ENCODE peak calls at places on chromosomes 2 and 18, in five cellular contexts. Z is Calu3, M is NCI-H226, O is NCI-H1694 treated with DMSO at 0.1 percent for 48 hours, F is GOT3. S is an unnamed sample.

GRCh38 chr2:23661276-23662050 is 265.5 kb downstream of the ATAD2B start:
- DNase-seq in Z (no peak), M (no peak), O (no peak), F (no peak), S (no peak)

GRCh38 chr2:242027676-242028450 is 158.3 kb downstream of the RTP5 start:
- DNase-seq in Z (no peak), M (no peak), O (no peak), F (no peak), S (no peak)

GRCh38 chr2:229996320-229996719 is 72.4 kb downstream of the SLC16A14 start:
- DNase-seq in Z (no peak), M (no peak), O (no peak), F (no peak), S (no peak)

GRCh38 chr18:62200121-62200914 is 13.3 kb downstream of the RELCH start:
- DNase-seq in Z (no peak), M (no peak), O (no peak), F (no peak), S (no peak)

GRCh38 chr2:133976659-133977058 is 277.2 kb upstream of the MGAT5 start:
- DNase-seq in Z (no peak), M (no peak), O (no peak), F (no peak), S (no peak)

GRCh38 chr2:199465988-199466703 is 8.4 kb upstream of the SATB2 start:
- DNase-seq in Z (no peak), M (no peak), O (no peak), F (no peak), S (no peak)

GRCh38 chr2:65630643-65631042 is 198.2 kb upstream of the SPRED2 start:
- DNase-seq in Z (no peak), M (peak; percentile 93), O (no peak), F (no peak), S (peak; percentile 91)

GRCh38 chr2:231877533-231878456 is 48.4 kb downstream of the NPPC start:
- DNase-seq in Z (peak; percentile 62), M (peak; percentile 42), O (no peak), F (no peak), S (peak; percentile 95)

GRCh38 chr2:55961318-55961911 is 37.8 kb upstream of the EFEMP1 start:
- DNase-seq in Z (peak; percentile 23), M (peak; percentile 34), O (peak; percentile 26), F (no peak), S (no peak)

GRCh38 chr2:10909050-10909995 is 2.4 kb upstream of the KCNF1 start:
- DNase-seq in Z (peak; percentile 34), M (no peak), O (peak; percentile 94), F (no peak), S (no peak)

GRCh38 chr2:132415256-132416079 is 1.1 kb upstream of the GPR39 start:
- DNase-seq in Z (peak; percentile 54), M (no peak), O (peak; percentile 58), F (no peak), S (no peak)

GRCh38 chr2:127621981-127622431 is 23.9 kb upstream of the GPR17 start:
- DNase-seq in Z (no peak), M (no peak), O (no peak), F (no peak), S (no peak)

GRCh38 chr18:51739044-51739666 is 541.7 kb upstream of the MEX3C start:
- DNase-seq in Z (no peak), M (no peak), O (no peak), F (no peak), S (no peak)

GRCh38 chr2:26542676-26543505 is 65.0 kb upstream of the OTOF start:
- DNase-seq in Z (peak; percentile 18), M (no peak), O (no peak), F (no peak), S (no peak)